ENCODE peak calls at places on chromosomes 3 and 15, in four cellular contexts. One of them, this sample, is unnamed.

GRCh38 chr3:153338487-153338886 is 176.5 kb downstream of the RAP2B start:
- DNase-seq in iPS-NIHi11: no peak
- DNase-seq in ovary: no peak
- DNase-seq in NCI-H2171 treated with DMSO at 0.1 percent for 48 hours: no peak
- DNase-seq in this sample: no peak

GRCh38 chr15:62619105-62619504 is 423.4 kb upstream of the TPM1 start:
- DNase-seq in iPS-NIHi11: no peak
- DNase-seq in ovary: no peak
- DNase-seq in NCI-H2171 treated with DMSO at 0.1 percent for 48 hours: no peak
- DNase-seq in this sample: no peak

GRCh38 chr3:44509393-44509921 is 32.0 kb upstream of the ZNF445 start:
- DNase-seq in NCI-H2171 treated with DMSO at 0.1 percent for 48 hours: no peak
- DNase-seq in iPS-NIHi11: peak
- DNase-seq in ovary: no peak
- DNase-seq in this sample: no peak

GRCh38 chr3:19994796-19995195 is 17.3 kb downstream of the PP2D1 start:
- DNase-seq in iPS-NIHi11: no peak
- DNase-seq in ovary: no peak
- DNase-seq in NCI-H2171 treated with DMSO at 0.1 percent for 48 hours: no peak
- DNase-seq in this sample: no peak

GRCh38 chr3:76131396-76132153 is 346.2 kb upstream of the ZNF717 start:
- DNase-seq in ovary: no peak
- DNase-seq in iPS-NIHi11: no peak
- DNase-seq in NCI-H2171 treated with DMSO at 0.1 percent for 48 hours: no peak
- DNase-seq in this sample: no peak

GRCh38 chr15:82851981-82852511 is 42.6 kb downstream of the WHAMM start:
- DNase-seq in ovary: no peak
- DNase-seq in iPS-NIHi11: no peak
- DNase-seq in NCI-H2171 treated with DMSO at 0.1 percent for 48 hours: no peak
- DNase-seq in this sample: no peak

GRCh38 chr15:68590721-68591389 is 12.1 kb downstream of the CORO2B start:
- DNase-seq in NCI-H2171 treated with DMSO at 0.1 percent for 48 hours: no peak
- DNase-seq in iPS-NIHi11: no peak
- DNase-seq in ovary: no peak
- DNase-seq in this sample: no peak

GRCh38 chr15:51160484-51160883 is 65.8 kb upstream of the TNFAIP8L3 start:
- DNase-seq in iPS-NIHi11: no peak
- DNase-seq in ovary: no peak
- DNase-seq in NCI-H2171 treated with DMSO at 0.1 percent for 48 hours: no peak
- DNase-seq in this sample: no peak

GRCh38 chr3:72899349-72899765 is 11.5 kb downstream of the GXYLT2 start:
- DNase-seq in ovary: no peak
- DNase-seq in iPS-NIHi11: no peak
- DNase-seq in NCI-H2171 treated with DMSO at 0.1 percent for 48 hours: no peak
- DNase-seq in this sample: no peak

GRCh38 chr3:127135241-127136023 is 57.5 kb upstream of the PRR23E start:
- DNase-seq in ovary: no peak
- DNase-seq in iPS-NIHi11: peak
- DNase-seq in NCI-H2171 treated with DMSO at 0.1 percent for 48 hours: peak
- DNase-seq in this sample: no peak

GRCh38 chr3:71053495-71053894 is 530.0 kb downstream of the FOXP1 start:
- DNase-seq in iPS-NIHi11: no peak
- DNase-seq in ovary: no peak
- DNase-seq in NCI-H2171 treated with DMSO at 0.1 percent for 48 hours: no peak
- DNase-seq in this sample: no peak

GRCh38 chr3:25783661-25784512 is 644 bp upstream of the NGLY1 start:
- DNase-seq in iPS-NIHi11: peak
- DNase-seq in NCI-H2171 treated with DMSO at 0.1 percent for 48 hours: peak
- DNase-seq in ovary: peak
- DNase-seq in this sample: peak

GRCh38 chr3:104711435-104711834 is 655.3 kb upstream of the ALCAM start:
- DNase-seq in ovary: no peak
- DNase-seq in NCI-H2171 treated with DMSO at 0.1 percent for 48 hours: no peak
- DNase-seq in iPS-NIHi11: no peak
- DNase-seq in this sample: no peak

GRCh38 chr3:30770387-30770786 is 124.1 kb downstream of the GADL1 start:
- DNase-seq in NCI-H2171 treated with DMSO at 0.1 percent for 48 hours: no peak
- DNase-seq in iPS-NIHi11: peak
- DNase-seq in ovary: no peak
- DNase-seq in this sample: peak

GRCh38 chr15:42602501-42602900 is 27.1 kb downstream of the STARD9 start:
- DNase-seq in ovary: no peak
- DNase-seq in NCI-H2171 treated with DMSO at 0.1 percent for 48 hours: no peak
- DNase-seq in iPS-NIHi11: no peak
- DNase-seq in this sample: no peak

GRCh38 chr3:126349071-126349470 is 8.1 kb downstream of the KLF15 start:
- DNase-seq in ovary: no peak
- DNase-seq in iPS-NIHi11: no peak
- DNase-seq in NCI-H2171 treated with DMSO at 0.1 percent for 48 hours: no peak
- DNase-seq in this sample: peak

GRCh38 chr3:6315906-6316305 is 545.0 kb upstream of the GRM7 start:
- DNase-seq in NCI-H2171 treated with DMSO at 0.1 percent for 48 hours: no peak
- DNase-seq in iPS-NIHi11: no peak
- DNase-seq in ovary: no peak
- DNase-seq in this sample: no peak

GRCh38 chr3:61805510-61806080 is 244.2 kb downstream of the PTPRG start:
- DNase-seq in NCI-H2171 treated with DMSO at 0.1 percent for 48 hours: no peak
- DNase-seq in iPS-NIHi11: no peak
- DNase-seq in ovary: no peak
- DNase-seq in this sample: no peak

GRCh38 chr3:177680442-177680821 is 483.1 kb upstream of the TBL1XR1 start:
- DNase-seq in ovary: no peak
- DNase-seq in iPS-NIHi11: no peak
- DNase-seq in NCI-H2171 treated with DMSO at 0.1 percent for 48 hours: no peak
- DNase-seq in this sample: no peak

GRCh38 chr3:15523660-15524417 is 2.3 kb upstream of the COLQ start:
- DNase-seq in NCI-H2171 treated with DMSO at 0.1 percent for 48 hours: no peak
- DNase-seq in iPS-NIHi11: no peak
- DNase-seq in ovary: no peak
- DNase-seq in this sample: no peak

GRCh38 chr3:62403765-62404164 is 30.4 kb upstream of the FEZF2 start:
- DNase-seq in ovary: no peak
- DNase-seq in iPS-NIHi11: no peak
- DNase-seq in NCI-H2171 treated with DMSO at 0.1 percent for 48 hours: no peak
- DNase-seq in this sample: no peak

GRCh38 chr3:111747490-111747889 is 111.6 kb upstream of the PHLDB2 start:
- DNase-seq in ovary: no peak
- DNase-seq in iPS-NIHi11: no peak
- DNase-seq in NCI-H2171 treated with DMSO at 0.1 percent for 48 hours: no peak
- DNase-seq in this sample: no peak

GRCh38 chr3:186361612-186362408 is at the start of gene DGKG:
- DNase-seq in NCI-H2171 treated with DMSO at 0.1 percent for 48 hours: no peak
- DNase-seq in iPS-NIHi11: peak
- DNase-seq in ovary: no peak
- DNase-seq in this sample: peak

GRCh38 chr3:104388624-104389023 is 978.1 kb upstream of the ALCAM start:
- DNase-seq in iPS-NIHi11: no peak
- DNase-seq in ovary: no peak
- DNase-seq in NCI-H2171 treated with DMSO at 0.1 percent for 48 hours: peak
- DNase-seq in this sample: no peak

GRCh38 chr3:107240183-107241091 is 136.8 kb upstream of the CCDC54 start:
- DNase-seq in iPS-NIHi11: peak
- DNase-seq in NCI-H2171 treated with DMSO at 0.1 percent for 48 hours: peak
- DNase-seq in ovary: peak
- DNase-seq in this sample: peak

GRCh38 chr3:46812237-46812791 is 50.9 kb downstream of the MYL3 start:
- DNase-seq in ovary: peak
- DNase-seq in NCI-H2171 treated with DMSO at 0.1 percent for 48 hours: no peak
- DNase-seq in iPS-NIHi11: peak
- DNase-seq in this sample: peak

GRCh38 chr3:78285032-78285728 is 1245.3 kb downstream of the ROBO2 start:
- DNase-seq in ovary: no peak
- DNase-seq in iPS-NIHi11: no peak
- DNase-seq in NCI-H2171 treated with DMSO at 0.1 percent for 48 hours: no peak
- DNase-seq in this sample: no peak

GRCh38 chr3:42829628-42830436 is 20.6 kb downstream of the ACKR2 start:
- DNase-seq in NCI-H2171 treated with DMSO at 0.1 percent for 48 hours: no peak
- DNase-seq in iPS-NIHi11: no peak
- DNase-seq in ovary: no peak
- DNase-seq in this sample: no peak

GRCh38 chr3:24521306-24522154 is 26.9 kb upstream of the THRB start:
- DNase-seq in NCI-H2171 treated with DMSO at 0.1 percent for 48 hours: peak
- DNase-seq in ovary: peak
- DNase-seq in iPS-NIHi11: peak
- DNase-seq in this sample: peak

GRCh38 chr3:182143903-182144302 is 432.2 kb downstream of the SOX2 start:
- DNase-seq in iPS-NIHi11: no peak
- DNase-seq in NCI-H2171 treated with DMSO at 0.1 percent for 48 hours: no peak
- DNase-seq in ovary: no peak
- DNase-seq in this sample: no peak

GRCh38 chr15:101024709-101025108 is 105.6 kb downstream of the LRRK1 start:
- DNase-seq in NCI-H2171 treated with DMSO at 0.1 percent for 48 hours: no peak
- DNase-seq in iPS-NIHi11: no peak
- DNase-seq in ovary: peak
- DNase-seq in this sample: peak

GRCh38 chr15:45704329-45705249 is 69.8 kb downstream of the SQOR start:
- DNase-seq in ovary: no peak
- DNase-seq in iPS-NIHi11: peak
- DNase-seq in NCI-H2171 treated with DMSO at 0.1 percent for 48 hours: no peak
- DNase-seq in this sample: peak

GRCh38 chr3:185328324-185329004 is 34.5 kb upstream of the MAP3K13 start:
- DNase-seq in NCI-H2171 treated with DMSO at 0.1 percent for 48 hours: no peak
- DNase-seq in iPS-NIHi11: no peak
- DNase-seq in ovary: peak
- DNase-seq in this sample: no peak

GRCh38 chr3:5563537-5564277 is 376.2 kb downstream of the EDEM1 start:
- DNase-seq in NCI-H2171 treated with DMSO at 0.1 percent for 48 hours: no peak
- DNase-seq in iPS-NIHi11: no peak
- DNase-seq in ovary: no peak
- DNase-seq in this sample: no peak

GRCh38 chr15:68725736-68726135 is 95.0 kb downstream of the ANP32A start:
- DNase-seq in ovary: peak
- DNase-seq in NCI-H2171 treated with DMSO at 0.1 percent for 48 hours: peak
- DNase-seq in iPS-NIHi11: no peak
- DNase-seq in this sample: peak

GRCh38 chr3:9727743-9728142 is 3.8 kb upstream of the BRPF1 start:
- DNase-seq in ovary: no peak
- DNase-seq in iPS-NIHi11: no peak
- DNase-seq in NCI-H2171 treated with DMSO at 0.1 percent for 48 hours: no peak
- DNase-seq in this sample: no peak

GRCh38 chr3:135576786-135577185 is 388.7 kb upstream of the PPP2R3A start:
- DNase-seq in NCI-H2171 treated with DMSO at 0.1 percent for 48 hours: peak
- DNase-seq in iPS-NIHi11: no peak
- DNase-seq in ovary: no peak
- DNase-seq in this sample: no peak

GRCh38 chr3:197555281-197556261 is at the start of gene BDH1:
- DNase-seq in iPS-NIHi11: peak
- DNase-seq in ovary: no peak
- DNase-seq in NCI-H2171 treated with DMSO at 0.1 percent for 48 hours: peak
- DNase-seq in this sample: no peak

This sample was measured in sciatic nerve.